ENCODE peak calls at places on chromosome 18, in five cellular contexts. One of them, this sample, is unnamed.

GRCh38 chr18:6406075-6406909 is 8.4 kb downstream of the L3MBTL4 start:
- DNase-seq in activated CD4-positive, alpha-beta T cell treated with anti-CD3 and anti-CD28 coated beads, Interleukin-2, amount 50 U/mL, for 4 hours: no peak
- DNase-seq in adipocyte: peak
- DNase-seq in HCT116: no peak
- DNase-seq in upper lobe of right lung: no peak
- DNase-seq in this sample: peak

GRCh38 chr18:22557160-22557941 is 139.6 kb upstream of the CTAGE1 start:
- DNase-seq in activated CD4-positive, alpha-beta T cell treated with anti-CD3 and anti-CD28 coated beads, Interleukin-2, amount 50 U/mL, for 4 hours: no peak
- DNase-seq in adipocyte: no peak
- DNase-seq in HCT116: no peak
- DNase-seq in upper lobe of right lung: no peak
- DNase-seq in this sample: no peak

GRCh38 chr18:41906528-41907256 is 48.3 kb upstream of the PIK3C3 start:
- DNase-seq in activated CD4-positive, alpha-beta T cell treated with anti-CD3 and anti-CD28 coated beads, Interleukin-2, amount 50 U/mL, for 4 hours: no peak
- DNase-seq in adipocyte: peak
- DNase-seq in HCT116: peak
- DNase-seq in upper lobe of right lung: no peak
- DNase-seq in this sample: peak

GRCh38 chr18:77133051-77133919 is 702 bp upstream of the MBP start:
- DNase-seq in activated CD4-positive, alpha-beta T cell treated with anti-CD3 and anti-CD28 coated beads, Interleukin-2, amount 50 U/mL, for 4 hours: no peak
- DNase-seq in adipocyte: no peak
- DNase-seq in HCT116: no peak
- DNase-seq in upper lobe of right lung: peak
- DNase-seq in this sample: no peak

GRCh38 chr18:7584646-7585271 is 17.6 kb downstream of the PTPRM start:
- DNase-seq in activated CD4-positive, alpha-beta T cell treated with anti-CD3 and anti-CD28 coated beads, Interleukin-2, amount 50 U/mL, for 4 hours: no peak
- DNase-seq in adipocyte: no peak
- DNase-seq in HCT116: no peak
- DNase-seq in upper lobe of right lung: no peak
- DNase-seq in this sample: no peak

GRCh38 chr18:76943542-76944339 is 121.4 kb downstream of the ZNF236 start:
- DNase-seq in activated CD4-positive, alpha-beta T cell treated with anti-CD3 and anti-CD28 coated beads, Interleukin-2, amount 50 U/mL, for 4 hours: no peak
- DNase-seq in adipocyte: peak
- DNase-seq in HCT116: no peak
- DNase-seq in upper lobe of right lung: peak
- DNase-seq in this sample: peak

GRCh38 chr18:10346786-10347415 is 107.5 kb upstream of the APCDD1 start:
- DNase-seq in activated CD4-positive, alpha-beta T cell treated with anti-CD3 and anti-CD28 coated beads, Interleukin-2, amount 50 U/mL, for 4 hours: no peak
- DNase-seq in adipocyte: no peak
- DNase-seq in HCT116: no peak
- DNase-seq in upper lobe of right lung: no peak
- DNase-seq in this sample: no peak

GRCh38 chr18:46748466-46748865 is 8.4 kb downstream of the ST8SIA5 start:
- DNase-seq in activated CD4-positive, alpha-beta T cell treated with anti-CD3 and anti-CD28 coated beads, Interleukin-2, amount 50 U/mL, for 4 hours: no peak
- DNase-seq in adipocyte: no peak
- DNase-seq in HCT116: no peak
- DNase-seq in upper lobe of right lung: no peak
- DNase-seq in this sample: no peak

GRCh38 chr18:36899289-36899688 is 70.4 kb downstream of the KIAA1328 start:
- DNase-seq in activated CD4-positive, alpha-beta T cell treated with anti-CD3 and anti-CD28 coated beads, Interleukin-2, amount 50 U/mL, for 4 hours: no peak
- DNase-seq in adipocyte: no peak
- DNase-seq in HCT116: peak
- DNase-seq in upper lobe of right lung: no peak
- DNase-seq in this sample: peak

GRCh38 chr18:8869696-8870095 is 164.3 kb downstream of the MTCL1 start:
- DNase-seq in activated CD4-positive, alpha-beta T cell treated with anti-CD3 and anti-CD28 coated beads, Interleukin-2, amount 50 U/mL, for 4 hours: no peak
- DNase-seq in adipocyte: no peak
- DNase-seq in HCT116: no peak
- DNase-seq in upper lobe of right lung: no peak
- DNase-seq in this sample: no peak

GRCh38 chr18:7414459-7414858 is 152.7 kb upstream of the PTPRM start:
- DNase-seq in activated CD4-positive, alpha-beta T cell treated with anti-CD3 and anti-CD28 coated beads, Interleukin-2, amount 50 U/mL, for 4 hours: no peak
- DNase-seq in adipocyte: peak
- DNase-seq in HCT116: no peak
- DNase-seq in upper lobe of right lung: no peak
- DNase-seq in this sample: peak

GRCh38 chr18:3683483-3683882 is 233.5 kb downstream of the TGIF1 start:
- DNase-seq in activated CD4-positive, alpha-beta T cell treated with anti-CD3 and anti-CD28 coated beads, Interleukin-2, amount 50 U/mL, for 4 hours: no peak
- DNase-seq in adipocyte: no peak
- DNase-seq in HCT116: no peak
- DNase-seq in upper lobe of right lung: no peak
- DNase-seq in this sample: peak

GRCh38 chr18:8520266-8520665 is 89.0 kb upstream of the RAB12 start:
- DNase-seq in activated CD4-positive, alpha-beta T cell treated with anti-CD3 and anti-CD28 coated beads, Interleukin-2, amount 50 U/mL, for 4 hours: no peak
- DNase-seq in adipocyte: no peak
- DNase-seq in HCT116: no peak
- DNase-seq in upper lobe of right lung: no peak
- DNase-seq in this sample: no peak